ENCODE peak calls at places on chromosomes 3 and 15, in seven cellular contexts. W, R, D, H, Y, N and G are unnamed samples.
A peak's percentile ranks its signal among the peaks of the same experiment; 100 is the strongest.

GRCh38 chr15:70605606-70606410 is 157.6 kb downstream of the UACA start:
- DNase-seq in W (no peak), R (peak; percentile 48), D (no peak), H (no peak), Y (peak; percentile 84), N (no peak), G (no peak)

GRCh38 chr3:183116051-183116614 is 16.8 kb upstream of the MCCC1 start:
- DNase-seq in W (peak; percentile 94), R (peak; percentile 100), D (peak; percentile 44), H (peak; percentile 41), Y (peak; percentile 12), N (peak; percentile 20), G (peak; percentile 100)

GRCh38 chr15:70802629-70803028 is 39.3 kb upstream of the UACA start:
- DNase-seq in W (no peak), R (no peak), D (peak; percentile 57), H (no peak), Y (peak; percentile 27), N (no peak), G (no peak)

GRCh38 chr15:48352474-48353072 is 21.3 kb downstream of the DUT start:
- DNase-seq in W (peak; percentile 50), R (peak; percentile 27), D (peak; percentile 79), H (peak; percentile 34), Y (peak; percentile 89), N (peak; percentile 19), G (peak; percentile 76)

GRCh38 chr15:70265466-70265978 is 167.8 kb upstream of the TLE3 start:
- DNase-seq in W (no peak), R (no peak), D (no peak), H (no peak), Y (no peak), N (no peak), G (no peak)

GRCh38 chr15:78715930-78716329 is 74.9 kb upstream of the CHRNB4 start:
- DNase-seq in W (no peak), R (no peak), D (peak; percentile 94), H (no peak), Y (peak; percentile 66), N (no peak), G (no peak)

GRCh38 chr3:155664922-155665695 is 79.8 kb downstream of the PLCH1 start:
- DNase-seq in W (no peak), R (no peak), D (peak; percentile 71), H (no peak), Y (peak; percentile 94), N (no peak), G (no peak)

GRCh38 chr15:89127054-89127702 is 38.9 kb downstream of the ABHD2 start:
- DNase-seq in W (no peak), R (no peak), D (peak; percentile 87), H (no peak), Y (no peak), N (no peak), G (no peak)

GRCh38 chr15:41546846-41547786 is 3.1 kb upstream of the RPAP1 start:
- DNase-seq in W (no peak), R (no peak), D (peak; percentile 73), H (no peak), Y (peak; percentile 28), N (no peak), G (no peak)

GRCh38 chr3:10945683-10946287 is 46.8 kb upstream of the SLC6A1 start:
- DNase-seq in W (peak; percentile 93), R (no peak), D (peak; percentile 57), H (peak; percentile 67), Y (peak; percentile 55), N (no peak), G (no peak)

GRCh38 chr3:42043116-42043796 is 47.9 kb upstream of the TRAK1 start:
- DNase-seq in W (peak; percentile 70), R (peak; percentile 42), D (no peak), H (no peak), Y (peak; percentile 82), N (no peak), G (peak; percentile 14)

GRCh38 chr3:194312743-194313281 is 38.3 kb downstream of the CPN2 start:
- DNase-seq in W (no peak), R (no peak), D (peak; percentile 67), H (no peak), Y (peak; percentile 89), N (no peak), G (peak; percentile 30)

GRCh38 chr15:53625962-53626845 is 133.3 kb downstream of the WDR72 start:
- DNase-seq in W (no peak), R (no peak), D (no peak), H (no peak), Y (no peak), N (no peak), G (no peak)